ENCODE peak calls at places on chromosomes 4 and X, in nine cellular contexts. L is IMR-90, C is EL, R is T follicular helper cell, H is lung, I is SHP77, P is sciatic nerve, B is Caki2, V is WTC11. W is an unnamed sample.

GRCh38 chr4:22884157-22884556 is 191.4 kb downstream of the GBA3 start:
- DNase-seq in L (no peak), I (no peak), B (no peak), P (no peak), H (no peak), V (no peak), R (no peak), C (no peak), W (no peak)

GRCh38 chr4:77920371-77920770 is 57.7 kb downstream of the MRPL1 start:
- DNase-seq in L (no peak), H (no peak), B (no peak), R (no peak), C (no peak), V (no peak), I (no peak), P (no peak), W (no peak)

GRCh38 chrX:151363316-151363715 is 33.7 kb upstream of the VMA21 start:
- DNase-seq in B (no peak), V (no peak), P (no peak), H (no peak), C (no peak), L (no peak), R (no peak), I (no peak), W (no peak)

GRCh38 chr4:6180841-6181631 is 19.3 kb downstream of the JAKMIP1 start:
- DNase-seq in V (no peak), R (no peak), C (no peak), B (no peak), I (no peak), L (no peak), P (no peak), H (no peak), W (no peak)

GRCh38 chr4:181350578-181351420 is 892.4 kb upstream of the TENM3 start:
- DNase-seq in H (no peak), L (no peak), V (peak; percentile 16), C (no peak), I (no peak), B (no peak), P (no peak), R (no peak), W (no peak)

GRCh38 chrX:131237363-131237762 is 51.7 kb downstream of the IGSF1 start:
- DNase-seq in L (no peak), I (no peak), V (no peak), B (no peak), P (no peak), H (no peak), C (no peak), R (no peak), W (no peak)

GRCh38 chr4:122450847-122451246 is 5.7 kb downstream of the IL2 start:
- DNase-seq in C (peak; percentile 19), H (no peak), R (no peak), B (peak; percentile 32), P (no peak), I (no peak), V (peak; percentile 54), L (peak; percentile 10), W (no peak)

GRCh38 chrX:123959281-123960063 is 2.0 kb upstream of the STAG2 start:
- DNase-seq in P (peak; percentile 81), L (no peak), B (peak; percentile 63), I (peak; percentile 5), C (peak; percentile 52), R (no peak), H (peak; percentile 33), V (peak; percentile 21), W (no peak)

GRCh38 chrX:132267392-132267791 is 48.1 kb upstream of the RAP2C start:
- DNase-seq in L (no peak), C (no peak), I (no peak), B (no peak), P (no peak), R (no peak), V (no peak), H (no peak), W (no peak)

GRCh38 chr4:108838451-108838850 is 75.6 kb upstream of the ETNPPL start:
- DNase-seq in R (no peak), C (no peak), V (no peak), B (no peak), H (no peak), L (no peak), I (no peak), P (no peak), W (no peak)

GRCh38 chr4:82774711-82775171 is 23.9 kb downstream of the SCD5 start:
- DNase-seq in B (no peak), I (no peak), P (no peak), H (no peak), C (peak; percentile 69), V (no peak), R (no peak), L (peak; percentile 49), W (no peak)

GRCh38 chr4:180333156-180333555 is 1910.0 kb upstream of the TENM3 start:
- DNase-seq in V (no peak), B (no peak), I (no peak), P (no peak), H (no peak), C (no peak), R (no peak), L (peak; percentile 43), W (no peak)

GRCh38 chr4:5712931-5713330 is 1.9 kb downstream of the EVC start:
- DNase-seq in I (no peak), L (no peak), C (no peak), V (no peak), R (no peak), H (no peak), P (no peak), B (no peak), W (no peak)

GRCh38 chrX:111170017-111170416 is 74.0 kb downstream of the PAK3 start:
- DNase-seq in H (no peak), R (no peak), C (no peak), B (peak; percentile 1), L (peak; percentile 4), V (no peak), P (no peak), I (no peak), W (no peak)

GRCh38 chr4:46993075-46994006 is at the start of gene GABRA4:
- DNase-seq in C (no peak), P (no peak), H (no peak), I (no peak), L (no peak), R (no peak), V (peak; percentile 53), B (no peak), W (peak; percentile 0)

GRCh38 chrX:13295841-13296240 is 24.0 kb downstream of the ATXN3L start:
- DNase-seq in H (no peak), L (no peak), P (no peak), V (no peak), I (no peak), C (no peak), B (no peak), R (no peak), W (no peak)

GRCh38 chr4:2251073-2251794 is 9.3 kb upstream of the HAUS3 start:
- DNase-seq in H (no peak), C (no peak), P (no peak), B (no peak), V (no peak), L (no peak), I (no peak), R (no peak), W (no peak)

GRCh38 chr4:85402371-85402770 is 72.6 kb upstream of the ARHGAP24 start:
- DNase-seq in P (no peak), C (peak; percentile 37), V (no peak), L (peak; percentile 4), I (no peak), R (no peak), H (no peak), B (no peak), W (no peak)

GRCh38 chrX:38458071-38458470 is 103.3 kb upstream of the TSPAN7 start:
- DNase-seq in P (no peak), V (no peak), C (no peak), L (no peak), R (no peak), I (no peak), B (no peak), H (no peak), W (no peak)

GRCh38 chrX:134484039-134484438 is 24.1 kb downstream of the HPRT1 start:
- DNase-seq in B (peak; percentile 45), R (no peak), L (peak; percentile 67), P (no peak), V (no peak), C (peak; percentile 52), I (peak; percentile 0), H (no peak), W (no peak)

GRCh38 chr4:139764192-139764591 is 98.6 kb downstream of the MGST2 start:
- DNase-seq in L (no peak), H (no peak), V (no peak), B (no peak), C (no peak), P (no peak), R (no peak), I (no peak), W (no peak)

GRCh38 chr4:3031357-3032064 is 42.8 kb downstream of the HTT-AS start:
- DNase-seq in V (no peak), C (no peak), P (peak; percentile 60), L (no peak), R (no peak), I (peak; percentile 46), B (no peak), H (peak; percentile 64), W (no peak)

GRCh38 chrX:152072236-152072635 is 66.1 kb downstream of the MAGEA10 start:
- DNase-seq in C (peak; percentile 69), H (no peak), R (no peak), I (no peak), L (peak; percentile 0), V (no peak), B (peak; percentile 66), P (no peak), W (no peak)

GRCh38 chr4:85966308-85966882 is 393.5 kb downstream of the MAPK10 start:
- DNase-seq in C (no peak), R (no peak), L (no peak), P (no peak), I (no peak), V (no peak), B (no peak), H (no peak), W (no peak)

GRCh38 chr4:20172070-20172760 is 79.5 kb upstream of the SLIT2 start:
- DNase-seq in V (no peak), C (peak; percentile 34), B (no peak), H (no peak), L (no peak), I (no peak), P (no peak), R (no peak), W (no peak)

GRCh38 chr4:70522626-70523025 is 4.3 kb downstream of the AMTN start:
- DNase-seq in B (no peak), R (no peak), V (no peak), I (no peak), L (no peak), H (no peak), P (no peak), C (no peak), W (no peak)

GRCh38 chrX:21383546-21383945 is 9.3 kb downstream of the CNKSR2 start:
- DNase-seq in H (no peak), B (no peak), R (no peak), I (no peak), V (no peak), P (no peak), C (no peak), L (no peak), W (no peak)

GRCh38 chrX:155768036-155768769 is 112.9 kb upstream of the VAMP7 start:
- DNase-seq in I (no peak), V (no peak), H (no peak), P (no peak), L (peak; percentile 35), C (peak; percentile 52), B (no peak), R (no peak), W (no peak)

GRCh38 chrX:44881549-44881948 is 8.6 kb downstream of the KDM6A start:
- DNase-seq in R (no peak), L (no peak), I (no peak), P (no peak), B (no peak), V (no peak), H (no peak), C (no peak), W (no peak)

GRCh38 chr4:36332782-36333131 is 51.3 kb downstream of the DTHD1 start:
- DNase-seq in I (no peak), L (no peak), R (no peak), V (no peak), B (no peak), H (no peak), C (no peak), P (no peak), W (no peak)

GRCh38 chrX:108348525-108348924 is 89.7 kb downstream of the COL4A6 start:
- DNase-seq in R (no peak), V (no peak), I (no peak), P (no peak), L (no peak), C (no peak), B (no peak), H (no peak), W (no peak)

W was measured in activated naive CD4-positive, alpha-beta T cell.